ENCODE peak calls at places on chromosome 22, in six cellular contexts. O is cardiac muscle cell, M is tibial nerve, Q is fibroblast of lung, U is upper lobe of right lung, X is heart left ventricle. C is an unnamed sample. For H3K4me1, the result is how much of the 10 kb centered on the place peaks cover.

GRCh38 chr22:33659423-33659822 is 260.9 kb downstream of the LARGE1 start:
- DNase-seq in Q (no peak), U (no peak), X (no peak), M (peak), O (no peak), C (no peak)

GRCh38 chr22:17897411-17897810 is 123.1 kb upstream of the BID start:
- DNase-seq in O (no peak), Q (no peak), X (no peak), M (no peak), U (no peak), C (peak)

GRCh38 chr22:42399315-42400271 is 32.6 kb downstream of the NFAM1 start:
- DNase-seq in M (peak), X (peak), U (peak), O (peak), Q (no peak), C (no peak)

GRCh38 chr22:26508148-26508547 is 4.1 kb downstream of the TFIP11 start:
- DNase-seq in U (no peak), Q (no peak), X (no peak), O (no peak), M (no peak), C (no peak)

GRCh38 chr22:29780781-29781676 is 13.9 kb downstream of the UQCR10 start:
- DNase-seq in O (no peak), Q (peak), U (no peak), M (no peak), X (peak), C (peak)

GRCh38 chr22:16824718-16825687 is at the start of gene XKR3:
- DNase-seq in U (no peak), X (no peak), Q (no peak), M (no peak), O (no peak), C (peak)

GRCh38 chr22:42170946-42171345 is 40.3 kb upstream of the CYP2D6 start:
- DNase-seq in X (no peak), U (no peak), Q (no peak), O (no peak), M (no peak), C (peak)

GRCh38 chr22:40733919-40734318 is 54.6 kb downstream of the MCHR1 start:
- DNase-seq in U (no peak), M (no peak), O (no peak), X (no peak), Q (no peak), C (no peak)

GRCh38 chr22:29260601-29261315 is 7.0 kb downstream of the RHBDD3 start:
- DNase-seq in M (no peak), X (no peak), U (no peak), Q (no peak), O (no peak), C (no peak)

GRCh38 chr22:29390270-29390669 is 1.9 kb upstream of the AP1B1 start:
- DNase-seq in M (no peak), Q (no peak), O (no peak), X (no peak), U (no peak), C (no peak)

GRCh38 chr22:25759825-25760231 is 17.8 kb downstream of the MYO18B start:
- DNase-seq in U (no peak), Q (peak), M (no peak), O (no peak), X (peak), C (peak)

GRCh38 chr22:47547881-47548630 is 785.6 kb downstream of the TBC1D22A start:
- DNase-seq in U (no peak), X (no peak), O (no peak), Q (no peak), M (no peak), C (no peak)

GRCh38 chr22:30094804-30095203 is 14.5 kb downstream of the HORMAD2 start:
- DNase-seq in X (no peak), Q (no peak), O (no peak), U (no peak), M (no peak), C (no peak)

GRCh38 chr22:38230108-38230825 is 28.5 kb downstream of the MAFF start:
- DNase-seq in M (no peak), Q (peak), O (peak), X (peak), U (no peak), C (no peak)

GRCh38 chr22:33923660-33924246 is 3.5 kb upstream of the LARGE1 start:
- DNase-seq in X (peak), O (peak), Q (peak), M (peak), U (no peak), C (peak)

GRCh38 chr22:40436460-40437431 is 66.4 kb downstream of the SGSM3 start:
- DNase-seq in X (no peak), Q (peak), U (no peak), O (peak), M (peak), C (peak)

GRCh38 chr22:41674941-41675340 is 13.7 kb downstream of the SNU13 start:
- DNase-seq in O (peak), Q (no peak), M (no peak), U (peak), X (no peak), C (no peak)

GRCh38 chr22:29769723-29770321 is 2.7 kb downstream of the UQCR10 start:
- DNase-seq in X (no peak), U (no peak), Q (no peak), M (no peak), O (no peak), C (no peak)

GRCh38 chr22:29117799-29118477 is 45.1 kb downstream of the KREMEN1 start:
- DNase-seq in Q (peak), U (no peak), M (no peak), O (no peak), X (no peak), C (no peak)

GRCh38 chr22:16810188-16810802 is 14.9 kb downstream of the XKR3 start:
- DNase-seq in U (no peak), X (no peak), Q (no peak), O (no peak), M (no peak), C (no peak)

GRCh38 chr22:40396882-40397281 is 26.5 kb downstream of the SGSM3 start:
- DNase-seq in O (no peak), U (no peak), M (no peak), X (no peak), Q (peak), C (peak)

GRCh38 chr22:29523761-29524160 is 29.8 kb downstream of the THOC5 start:
- DNase-seq in Q (no peak), O (no peak), M (no peak), U (no peak), X (no peak), C (no peak)

GRCh38 chr22:27032121-27032761 is 374.9 kb downstream of the MIAT start:
- DNase-seq in M (no peak), X (peak), U (no peak), Q (no peak), O (peak), C (no peak)

GRCh38 chr22:23801238-23801821 is 14.6 kb downstream of the SMARCB1 start:
- DNase-seq in O (no peak), X (no peak), M (no peak), U (no peak), Q (no peak), C (no peak)
- H3K4me1 ChIP-seq in O (under half), X (under half), M (under half), U (under half), Q (under half), C (under half)

GRCh38 chr22:31206896-31207687 is 5.0 kb upstream of the LIMK2 start:
- DNase-seq in U (peak), M (no peak), O (no peak), Q (no peak), X (peak), C (peak)
- H3K4me1 ChIP-seq in U (under half), M (under half), O (under half), Q (under half), X (under half), C (under half)

DNA sequence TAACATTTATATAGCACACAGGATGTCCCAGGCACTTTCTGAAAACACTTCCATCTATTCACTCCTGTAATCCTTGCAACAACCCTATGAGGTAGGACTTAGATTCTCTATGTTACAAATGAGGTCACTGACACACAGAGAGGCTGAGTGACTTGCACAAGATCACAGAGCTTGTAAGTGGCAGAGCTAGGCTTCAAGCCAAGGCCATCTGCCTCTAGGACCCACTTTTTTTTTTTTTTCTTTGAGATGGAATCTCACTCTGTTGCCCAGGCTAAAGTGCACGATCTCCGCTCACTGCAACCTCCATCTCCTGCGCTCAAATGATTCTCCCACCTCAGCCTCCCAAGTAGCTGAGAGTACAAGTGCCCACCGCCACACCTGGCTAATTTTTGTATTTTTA is 18.4 kb upstream of the MYH9 start:
- DNase-seq in Q (no peak), X (no peak), U (no peak), M (no peak), O (no peak), C (no peak)
- H3K4me1 ChIP-seq in Q (under half), X (under half), U (under half), M (under half), O (under half), C (under half)

DNA sequence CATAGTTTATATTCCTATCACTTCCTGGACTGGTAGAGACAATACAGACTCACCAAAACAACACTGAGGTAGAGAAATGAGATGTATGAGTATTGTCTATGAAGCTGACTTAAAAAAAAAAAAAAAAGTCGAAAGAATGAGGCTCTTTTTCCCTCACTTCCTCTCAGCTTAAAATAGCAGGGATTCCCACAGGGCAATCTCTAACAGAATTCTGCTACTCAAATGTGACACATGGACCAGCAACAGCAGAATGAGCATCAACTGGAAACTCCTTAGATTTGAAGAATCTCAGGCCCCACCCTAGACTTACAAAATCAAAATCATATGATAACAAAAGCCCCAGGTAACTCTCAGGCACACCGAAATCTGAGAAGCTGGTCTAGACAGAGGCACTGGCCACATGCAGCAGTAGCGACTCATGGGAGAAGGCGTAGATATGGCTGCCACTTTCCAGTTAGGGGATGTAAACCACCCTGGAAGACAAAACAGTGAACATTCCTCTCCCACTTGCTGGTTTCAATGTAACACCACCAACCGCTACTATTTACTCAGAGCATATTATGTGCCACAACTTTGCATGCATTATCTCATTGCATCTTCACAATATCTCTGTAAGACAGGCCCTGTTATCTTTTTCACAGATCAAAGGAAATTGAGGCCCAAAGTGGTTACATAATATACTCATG is 128.0 kb downstream of the RBFOX2 start:
- DNase-seq in O (no peak), M (no peak), X (no peak), Q (no peak), U (no peak), C (peak)
- H3K4me1 ChIP-seq in O (half or more), M (half or more), X (under half), Q (under half), U (under half), C (under half)

GRCh38 chr22:46004105-46004866 is 27.3 kb upstream of the WNT7B start:
- DNase-seq in X (peak), M (no peak), U (peak), O (no peak), Q (no peak), C (no peak)
- H3K4me1 ChIP-seq in X (under half), M (half or more), U (half or more), O (under half), Q (under half), C (under half)

GRCh38 chr22:44439356-44440223 is 58.4 kb downstream of the RTL6 start:
- DNase-seq in M (no peak), X (no peak), Q (no peak), O (no peak), U (peak), C (no peak)

GRCh38 chr22:44438481-44439131 is 59.4 kb downstream of the RTL6 start:
- DNase-seq in M (no peak), U (peak), Q (no peak), X (no peak), O (no peak), C (no peak)

GRCh38 chr22:44438056-44438455 is 60.0 kb downstream of the RTL6 start:
- DNase-seq in Q (no peak), M (no peak), O (no peak), U (peak), X (no peak), C (no peak)

GRCh38 chr22:44436656-44437492 is 61.2 kb downstream of the RTL6 start:
- DNase-seq in U (peak), X (no peak), Q (no peak), O (no peak), M (no peak), C (no peak)

GRCh38 chr22:44437493-44438015 is 60.5 kb downstream of the RTL6 start:
- DNase-seq in X (no peak), U (no peak), Q (no peak), M (no peak), O (no peak), C (no peak)
- H3K4me1 ChIP-seq in X (under half), U (under half), Q (under half), M (under half), O (under half), C (under half)

GRCh38 chr22:39297490-39298193 is 21.8 kb downstream of the RPL3 start:
- DNase-seq in X (no peak), O (no peak), U (no peak), Q (no peak), M (no peak), C (no peak)
- H3K4me1 ChIP-seq in X (under half), O (under half), U (under half), Q (under half), M (half or more), C (under half)

DNA sequence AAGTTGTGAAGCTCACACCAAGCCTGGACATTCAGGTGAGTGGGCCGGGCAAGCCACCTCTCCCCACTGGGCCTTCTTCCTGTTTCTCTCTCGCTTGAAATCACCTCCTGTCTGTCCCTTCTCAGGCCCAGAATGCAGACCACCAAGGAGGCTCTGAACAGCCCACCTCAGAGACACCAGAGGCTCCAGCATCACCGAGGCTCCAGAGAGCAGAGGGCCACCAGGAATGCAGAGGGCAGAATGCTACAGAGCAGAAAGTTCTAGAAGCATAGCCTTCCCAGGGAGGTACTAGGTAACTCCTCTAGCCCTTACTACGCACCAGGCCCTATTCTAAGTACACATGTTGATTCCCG is 14.8 kb upstream of the IL2RB start:
- DNase-seq in X (no peak), U (no peak), O (no peak), Q (no peak), M (no peak), C (no peak)
- H3K4me1 ChIP-seq in X (under half), U (under half), O (under half), Q (under half), M (under half), C (under half)

GRCh38 chr22:50268655-50269113 is 1.5 kb downstream of the MAPK11 start:
- DNase-seq in O (no peak), Q (no peak), M (no peak), U (peak), X (no peak), C (no peak)

GRCh38 chr22:50270302-50271010 is at the start of gene MAPK11:
- DNase-seq in O (peak), X (peak), U (peak), Q (peak), M (peak), C (no peak)

GRCh38 chr22:50271011-50271394 is 823 bp upstream of the MAPK11 start:
- DNase-seq in M (no peak), U (no peak), O (no peak), X (no peak), Q (no peak), C (no peak)

GRCh38 chr22:50271519-50271970 is 1.4 kb upstream of the MAPK11 start:
- DNase-seq in X (peak), M (no peak), O (peak), Q (peak), U (peak), C (no peak)

GRCh38 chr22:50269573-50270301 is 443 bp downstream of the MAPK11 start:
- DNase-seq in O (peak), M (no peak), U (no peak), Q (no peak), X (peak), C (no peak)
- H3K4me1 ChIP-seq in O (under half), M (half or more), U (under half), Q (under half), X (under half), C (under half)

GRCh38 chr22:19548964-19549363 is 24.8 kb upstream of the CLDN5 start:
- DNase-seq in M (no peak), Q (no peak), U (no peak), O (no peak), X (no peak), C (no peak)
- H3K4me1 ChIP-seq in M (under half), Q (under half), U (under half), O (under half), X (under half), C (under half)